ENCODE peak calls at places on chromosome 1, in five cellular contexts. E, M, U, H and D are unnamed samples.

GRCh38 chr1:175129182-175129581 is 61.5 kb downstream of the TNN start:
- DNase-seq in U (no peak), H (no peak), M (no peak), E (no peak), D (no peak)

GRCh38 chr1:8256321-8256720 is 61.6 kb upstream of the SLC45A1 start:
- DNase-seq in M (no peak), E (no peak), H (no peak), U (no peak), D (no peak)

GRCh38 chr1:108561731-108562326 is 1.9 kb downstream of the EEIG2 start:
- DNase-seq in M (no peak), E (peak; percentile 75), H (peak; percentile 34), U (peak; percentile 74), D (peak; percentile 89)

GRCh38 chr1:206710457-206710823 is 25.7 kb downstream of the MAPKAPK2 start:
- DNase-seq in H (no peak), M (no peak), U (no peak), E (no peak), D (no peak)

GRCh38 chr1:195768936-195769335 is 839.3 kb downstream of the KCNT2 start:
- DNase-seq in H (no peak), M (no peak), U (no peak), E (no peak), D (no peak)

GRCh38 chr1:195717651-195718050 is 890.6 kb downstream of the KCNT2 start:
- DNase-seq in E (peak; percentile 16), H (no peak), M (no peak), U (no peak), D (no peak)

GRCh38 chr1:211697356-211697755 is 21.9 kb upstream of the NEK2 start:
- DNase-seq in M (no peak), E (no peak), H (no peak), U (no peak), D (no peak)

GRCh38 chr1:170630977-170631376 is 33.0 kb upstream of the PRRX1 start:
- DNase-seq in U (no peak), E (no peak), M (no peak), H (no peak), D (no peak)

GRCh38 chr1:208988811-208989222 is 594.7 kb upstream of the CAMK1G start:
- DNase-seq in M (peak; percentile 37), U (no peak), E (peak; percentile 43), H (peak; percentile 76), D (peak; percentile 74)

GRCh38 chr1:27632387-27633297 is 2.3 kb downstream of the FGR start:
- DNase-seq in U (no peak), M (no peak), E (no peak), H (no peak), D (peak; percentile 33)

GRCh38 chr1:154607748-154608521 is at the start of gene ADAR:
- DNase-seq in E (peak; percentile 95), H (peak; percentile 94), M (peak; percentile 95), U (peak; percentile 92), D (peak; percentile 96)

GRCh38 chr1:48470506-48470905 is 1.5 kb downstream of the SPATA6 start:
- DNase-seq in H (peak; percentile 37), U (peak; percentile 57), M (no peak), E (no peak), D (peak; percentile 35)

GRCh38 chr1:48472747-48473146 is 743 bp upstream of the SPATA6 start:
- DNase-seq in M (no peak), H (no peak), U (no peak), E (no peak), D (no peak)

GRCh38 chr1:48471603-48472576 is at the start of gene SPATA6:
- DNase-seq in H (peak; percentile 89), M (peak; percentile 91), E (peak; percentile 99), U (peak; percentile 98), D (peak; percentile 94)

GRCh38 chr1:48469616-48470500 is 2.1 kb downstream of the SPATA6 start:
- DNase-seq in U (peak; percentile 71), E (peak; percentile 20), M (peak; percentile 60), H (peak; percentile 84), D (peak; percentile 76)

GRCh38 chr1:48471103-48471502 is 901 bp downstream of the SPATA6 start:
- DNase-seq in M (no peak), E (peak; percentile 9), U (no peak), H (peak; percentile 5), D (no peak)
- H3K4me3 ChIP-seq in M (peak overlapping the region; percentile 74), E (peak overlapping the region; percentile 47), U (peak overlapping the region; percentile 83), H (peak overlapping the region; percentile 81), D (no peak overlapping the region)

DNA sequence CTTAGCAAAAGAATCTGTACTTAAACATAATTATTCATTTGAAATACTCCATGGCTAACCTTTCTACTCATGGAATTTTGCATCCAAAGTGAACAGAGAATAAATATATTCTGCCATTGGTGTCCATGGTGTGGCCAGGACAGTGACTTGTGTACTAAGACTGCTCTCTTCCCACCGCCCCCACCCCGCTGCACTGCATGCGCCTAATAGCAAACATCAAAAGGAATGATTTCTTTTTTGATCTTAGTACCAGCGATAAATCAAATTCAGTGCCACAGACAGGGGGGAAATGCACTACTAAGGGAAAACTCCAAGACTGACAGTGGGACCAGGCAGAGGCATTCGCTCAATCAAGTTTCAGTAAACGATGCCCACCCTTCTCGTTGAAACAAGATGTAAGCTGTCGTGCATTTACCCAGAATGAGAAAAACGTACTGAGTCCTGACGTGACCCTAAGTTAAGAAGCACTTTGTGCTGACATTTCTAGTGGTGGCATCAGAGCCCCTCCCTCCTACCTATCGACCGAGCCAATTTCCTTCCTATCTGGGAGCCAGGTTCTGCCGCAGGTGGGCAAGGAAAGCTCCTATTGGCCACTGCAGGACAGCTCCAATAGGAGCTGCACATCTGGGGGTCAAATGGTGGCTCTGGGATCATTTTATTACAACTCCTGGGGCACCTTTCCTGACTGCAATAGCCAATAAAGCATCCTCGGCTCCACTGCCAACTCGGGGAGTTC is 12.5 kb downstream of the ESRRG start:
- DNase-seq in M (no peak), E (no peak), U (no peak), H (no peak), D (no peak)
- H3K27ac ChIP-seq in M (no peak overlapping the region), E (no peak overlapping the region), U (no peak overlapping the region), H (no peak overlapping the region), D (no peak overlapping the region)

GRCh38 chr1:171931752-171932151 is 90.5 kb downstream of the DNM3 start:
- DNase-seq in U (no peak), M (no peak), E (no peak), H (no peak), D (no peak)
- H3K27me3 ChIP-seq in U (no peaks in the 10 kb centered on the region), M (no peaks in the 10 kb centered on the region), E (no peaks in the 10 kb centered on the region), H (no peaks in the 10 kb centered on the region), D (no peaks in the 10 kb centered on the region)

GRCh38 chr1:42381424-42381673 is 757 bp downstream of the RIMKLA start:
- DNase-seq in H (no peak), M (no peak), U (no peak), E (no peak), D (no peak)
- H3K4me3 ChIP-seq in H (no peak overlapping the region), M (no peak overlapping the region), U (peak overlapping the region; percentile 70), E (peak overlapping the region; percentile 77), D (peak overlapping the region; percentile 69)

GRCh38 chr1:39153684-39154083 is 50.8 kb upstream of the MACF1 start:
- DNase-seq in H (no peak), M (no peak), U (no peak), E (no peak), D (no peak)
- H3K27ac ChIP-seq in H (peak overlapping the region; percentile 73), M (no peak overlapping the region), U (peak overlapping the region; percentile 63), E (no peak overlapping the region), D (peak overlapping the region; percentile 21)